ENCODE peak calls at places on chromosomes 11 and 22, in seven cellular contexts. One of them, this sample, is unnamed.

GRCh38 chr22:27303718-27304117 is 497.8 kb downstream of the MN1 start:
- DNase-seq in H1: no peak
- DNase-seq in K562: no peak
- DNase-seq in SK-N-SH: no peak
- DNase-seq in GM12878: no peak
- DNase-seq in GM12891: no peak
- DNase-seq in HepG2: no peak
- DNase-seq in this sample: no peak

GRCh38 chr11:68374531-68374930 is 62.1 kb downstream of the LRP5 start:
- DNase-seq in HepG2: no peak
- DNase-seq in SK-N-SH: no peak
- DNase-seq in K562: no peak
- DNase-seq in H1: no peak
- DNase-seq in GM12878: no peak
- DNase-seq in GM12891: no peak
- DNase-seq in this sample: no peak

GRCh38 chr11:66728760-66729385 is at the start of gene SPTBN2:
- DNase-seq in HepG2: no peak
- DNase-seq in GM12891: no peak
- DNase-seq in H1: no peak
- DNase-seq in GM12878: no peak
- DNase-seq in SK-N-SH: no peak
- DNase-seq in K562: peak
- DNase-seq in this sample: no peak

GRCh38 chr11:31810779-31811647 is at the start of gene PAX6:
- DNase-seq in H1: peak
- DNase-seq in SK-N-SH: peak
- DNase-seq in HepG2: peak
- DNase-seq in GM12891: no peak
- DNase-seq in GM12878: peak
- DNase-seq in K562: peak
- DNase-seq in this sample: no peak

GRCh38 chr11:6622261-6623171 is 3.3 kb upstream of the TPP1 start:
- DNase-seq in SK-N-SH: no peak
- DNase-seq in H1: no peak
- DNase-seq in GM12891: no peak
- DNase-seq in HepG2: no peak
- DNase-seq in K562: no peak
- DNase-seq in GM12878: no peak
- DNase-seq in this sample: no peak

GRCh38 chr11:44104472-44105294 is 9.2 kb downstream of the EXT2 start:
- DNase-seq in SK-N-SH: no peak
- DNase-seq in GM12878: no peak
- DNase-seq in GM12891: no peak
- DNase-seq in K562: no peak
- DNase-seq in H1: no peak
- DNase-seq in HepG2: no peak
- DNase-seq in this sample: no peak

GRCh38 chr11:88604255-88604654 is 266.7 kb upstream of the CTSC start:
- DNase-seq in GM12878: no peak
- DNase-seq in HepG2: no peak
- DNase-seq in SK-N-SH: no peak
- DNase-seq in K562: no peak
- DNase-seq in GM12891: no peak
- DNase-seq in H1: no peak
- DNase-seq in this sample: no peak

GRCh38 chr11:65325435-65325834 is 8.2 kb upstream of the DPF2 start:
- DNase-seq in H1: no peak
- DNase-seq in HepG2: no peak
- DNase-seq in SK-N-SH: no peak
- DNase-seq in GM12891: no peak
- DNase-seq in K562: no peak
- DNase-seq in GM12878: no peak
- DNase-seq in this sample: no peak

GRCh38 chr11:13080861-13081260 is 71.7 kb downstream of the RASSF10 start:
- DNase-seq in K562: no peak
- DNase-seq in H1: no peak
- DNase-seq in GM12878: no peak
- DNase-seq in GM12891: no peak
- DNase-seq in SK-N-SH: no peak
- DNase-seq in HepG2: no peak
- DNase-seq in this sample: no peak

GRCh38 chr22:35172452-35172851 is 84.8 kb upstream of the HMGXB4 start:
- DNase-seq in GM12878: no peak
- DNase-seq in HepG2: no peak
- DNase-seq in K562: no peak
- DNase-seq in GM12891: no peak
- DNase-seq in SK-N-SH: no peak
- DNase-seq in H1: no peak
- DNase-seq in this sample: no peak

GRCh38 chr11:44943696-44944095 is 7.0 kb downstream of the TP53I11 start:
- DNase-seq in GM12878: no peak
- DNase-seq in HepG2: no peak
- DNase-seq in GM12891: no peak
- DNase-seq in K562: no peak
- DNase-seq in SK-N-SH: no peak
- DNase-seq in H1: no peak
- DNase-seq in this sample: no peak

GRCh38 chr11:32391965-32392553 is 43.3 kb downstream of the WT1 start:
- DNase-seq in GM12878: no peak
- DNase-seq in HepG2: no peak
- DNase-seq in SK-N-SH: no peak
- DNase-seq in K562: no peak
- DNase-seq in H1: no peak
- DNase-seq in GM12891: no peak
- DNase-seq in this sample: no peak

GRCh38 chr11:7495997-7496545 is 10.8 kb downstream of the OLFML1 start:
- DNase-seq in GM12891: peak
- DNase-seq in H1: no peak
- DNase-seq in K562: no peak
- DNase-seq in HepG2: no peak
- DNase-seq in SK-N-SH: no peak
- DNase-seq in GM12878: peak
- DNase-seq in this sample: no peak

GRCh38 chr11:8352090-8352489 is 88.4 kb upstream of the LMO1 start:
- DNase-seq in GM12878: no peak
- DNase-seq in GM12891: no peak
- DNase-seq in K562: no peak
- DNase-seq in SK-N-SH: no peak
- DNase-seq in HepG2: no peak
- DNase-seq in H1: no peak
- DNase-seq in this sample: no peak

GRCh38 chr11:20058749-20059458 is 101.4 kb downstream of the DBX1 start:
- DNase-seq in K562: no peak
- DNase-seq in GM12878: no peak
- DNase-seq in HepG2: no peak
- DNase-seq in H1: no peak
- DNase-seq in GM12891: no peak
- DNase-seq in SK-N-SH: no peak
- DNase-seq in this sample: no peak

GRCh38 chr11:15236514-15236913 is 121.8 kb downstream of the INSC start:
- DNase-seq in HepG2: no peak
- DNase-seq in H1: peak
- DNase-seq in K562: no peak
- DNase-seq in GM12891: no peak
- DNase-seq in GM12878: no peak
- DNase-seq in SK-N-SH: no peak
- DNase-seq in this sample: no peak

GRCh38 chr11:69285091-69285490 is 8.9 kb upstream of the MYEOV start:
- DNase-seq in GM12891: no peak
- DNase-seq in H1: no peak
- DNase-seq in SK-N-SH: no peak
- DNase-seq in GM12878: no peak
- DNase-seq in HepG2: no peak
- DNase-seq in K562: no peak
- DNase-seq in this sample: no peak

DNA sequence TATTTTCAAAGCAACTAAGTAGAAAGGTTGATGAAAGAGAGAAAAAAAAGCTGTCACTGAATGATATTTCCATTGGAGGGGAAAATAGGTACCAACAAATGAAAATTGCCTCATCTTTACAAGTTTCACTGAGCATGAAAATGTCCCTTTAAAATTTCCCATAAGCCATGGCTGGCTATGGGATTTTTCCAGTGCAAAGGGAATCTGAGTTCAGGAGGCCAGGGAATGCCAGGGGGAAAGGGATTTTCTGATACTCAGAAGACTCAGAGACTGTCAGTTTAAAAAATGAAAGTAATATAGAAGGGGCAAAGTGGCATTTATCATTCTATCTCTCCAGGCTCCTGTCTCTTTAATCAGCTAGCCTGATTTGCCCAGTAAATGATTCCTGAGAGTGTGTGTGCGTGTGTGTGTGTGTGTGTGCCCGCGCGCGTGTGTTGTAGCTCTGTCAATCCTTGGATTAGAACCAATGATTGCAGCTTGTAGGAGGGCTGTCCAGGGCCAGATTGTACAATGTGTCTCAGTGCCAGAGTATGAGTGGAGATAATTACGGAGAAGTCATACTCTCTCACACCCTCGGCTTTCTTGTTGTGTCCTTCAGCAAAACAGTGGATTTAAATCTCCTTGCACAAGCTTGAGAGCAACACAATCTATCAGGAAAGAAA is at the start of gene NTM:
- DNase-seq in SK-N-SH: peak
- DNase-seq in HepG2: no peak
- DNase-seq in GM12878: no peak
- DNase-seq in GM12891: no peak
- DNase-seq in H1: no peak
- DNase-seq in K562: no peak
- DNase-seq in this sample: no peak
- TF ChIP-seq TAF1 in SK-N-SH: no peak
- TF ChIP-seq TAF1 in HepG2: no peak
- TF ChIP-seq TAF1 in GM12878: no peak
- TF ChIP-seq TAF1 in GM12891: no peak
- TF ChIP-seq TAF1 in H1: no peak
- TF ChIP-seq TAF1 in K562: no peak
- TF ChIP-seq TAF1 in this sample: no peak

GRCh38 chr11:47415091-47415854 is 6.9 kb downstream of the SLC39A13 start:
- DNase-seq in GM12891: no peak
- DNase-seq in K562: no peak
- DNase-seq in HepG2: no peak
- DNase-seq in GM12878: no peak
- DNase-seq in SK-N-SH: no peak
- DNase-seq in H1: no peak
- DNase-seq in this sample: no peak

GRCh38 chr11:47418454-47419259 is 7.6 kb downstream of the PSMC3 start:
- DNase-seq in K562: no peak
- DNase-seq in H1: no peak
- DNase-seq in GM12891: no peak
- DNase-seq in SK-N-SH: no peak
- DNase-seq in HepG2: no peak
- DNase-seq in GM12878: no peak
- DNase-seq in this sample: no peak

GRCh38 chr11:47415949-47416472 is 7.6 kb downstream of the SLC39A13 start:
- DNase-seq in K562: no peak
- DNase-seq in H1: no peak
- DNase-seq in HepG2: no peak
- DNase-seq in GM12891: no peak
- DNase-seq in GM12878: no peak
- DNase-seq in SK-N-SH: no peak
- DNase-seq in this sample: no peak

GRCh38 chr11:47414685-47415070 is 6.3 kb downstream of the SLC39A13 start:
- DNase-seq in K562: no peak
- DNase-seq in SK-N-SH: no peak
- DNase-seq in GM12891: no peak
- DNase-seq in H1: no peak
- DNase-seq in HepG2: no peak
- DNase-seq in GM12878: no peak
- DNase-seq in this sample: no peak

GRCh38 chr11:47417712-47418111 is 8.5 kb downstream of the PSMC3 start:
- DNase-seq in K562: no peak
- DNase-seq in GM12878: no peak
- DNase-seq in SK-N-SH: no peak
- DNase-seq in H1: no peak
- DNase-seq in GM12891: no peak
- DNase-seq in HepG2: no peak
- DNase-seq in this sample: no peak
- TF ChIP-seq POLR2AphosphoS5 in K562: no peak
- TF ChIP-seq POLR2AphosphoS5 in GM12878: peak
- TF ChIP-seq POLR2AphosphoS5 in SK-N-SH: no peak
- TF ChIP-seq POLR2AphosphoS5 in H1: peak
- TF ChIP-seq POLR2AphosphoS5 in GM12891: peak
- TF ChIP-seq POLR2AphosphoS5 in HepG2: no peak
- TF ChIP-seq POLR2AphosphoS5 in this sample: no peak

DNA sequence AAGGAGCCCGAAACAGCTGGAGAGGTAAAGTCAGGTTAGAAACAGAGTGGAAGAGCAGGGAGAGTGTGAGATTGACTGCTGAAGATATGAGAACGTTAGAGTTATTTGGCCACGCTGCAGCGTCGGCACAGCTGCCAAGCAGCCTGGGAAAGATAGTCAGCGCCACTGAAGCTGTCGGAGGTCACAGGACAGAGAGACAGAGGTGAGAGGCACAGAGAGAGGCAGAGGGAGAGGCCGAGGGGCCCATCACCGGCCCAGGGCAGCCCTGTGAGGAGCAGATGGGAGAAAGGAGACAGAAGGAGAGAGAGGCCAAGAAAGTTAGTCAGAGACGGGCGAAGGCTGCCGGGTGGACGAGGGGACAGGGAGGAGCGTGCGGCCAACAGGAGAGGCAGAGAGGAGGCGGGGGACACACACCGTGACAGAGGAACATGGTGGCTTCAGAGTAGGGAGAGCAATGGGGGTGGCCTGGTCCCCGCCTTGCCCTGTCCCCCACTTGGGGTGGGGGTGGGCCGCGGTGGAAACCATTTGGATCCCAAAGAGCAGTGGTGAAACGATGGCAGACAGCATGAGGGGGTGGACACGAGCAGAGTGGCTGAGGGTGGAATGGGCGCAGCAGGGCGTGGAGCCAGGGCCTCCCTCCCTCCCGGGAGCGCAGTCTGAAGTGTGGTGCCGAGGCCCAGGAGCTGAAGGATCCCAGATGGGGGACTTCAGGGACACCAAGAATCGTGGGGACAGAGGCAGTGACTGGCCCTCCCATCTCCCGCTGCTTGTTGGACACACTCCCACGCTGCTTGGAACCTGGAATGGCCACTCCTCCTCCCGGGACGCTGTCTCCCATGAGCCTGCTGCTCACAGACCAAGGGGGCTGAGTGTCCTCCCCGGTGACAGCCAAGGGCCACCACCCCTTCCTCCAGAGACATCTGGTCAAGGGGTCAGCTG is 26.6 kb downstream of the LRRC10B start:
- DNase-seq in GM12891: no peak
- DNase-seq in HepG2: no peak
- DNase-seq in SK-N-SH: no peak
- DNase-seq in GM12878: no peak
- DNase-seq in K562: no peak
- DNase-seq in H1: no peak
- DNase-seq in this sample: no peak
- TF ChIP-seq TAF1 in GM12891: no peak
- TF ChIP-seq TAF1 in HepG2: no peak
- TF ChIP-seq TAF1 in SK-N-SH: no peak
- TF ChIP-seq TAF1 in GM12878: no peak
- TF ChIP-seq TAF1 in K562: no peak
- TF ChIP-seq TAF1 in H1: no peak
- TF ChIP-seq TAF1 in this sample: no peak

DNA sequence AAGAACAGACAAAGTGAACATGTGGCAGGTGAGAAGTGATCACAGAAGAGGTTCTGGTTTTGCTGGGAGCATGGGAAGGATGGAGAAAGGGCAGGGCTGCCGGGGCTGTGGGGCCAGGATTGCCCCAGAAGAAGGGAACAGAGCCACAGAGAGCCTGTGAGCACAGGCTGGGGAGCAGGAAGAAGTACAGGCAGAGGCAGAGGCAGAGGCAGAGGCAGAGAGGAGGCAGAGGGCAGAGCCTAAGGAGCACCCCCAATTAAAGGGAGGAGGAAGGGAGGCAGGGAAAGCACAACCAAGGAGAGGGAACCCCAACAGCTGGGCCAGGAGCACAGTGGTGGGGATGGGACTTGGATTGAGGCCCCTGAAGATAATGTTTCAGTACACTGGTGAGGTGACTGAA is 51.5 kb downstream of the SGSM3 start:
- DNase-seq in GM12891: no peak
- DNase-seq in K562: no peak
- DNase-seq in HepG2: no peak
- DNase-seq in H1: no peak
- DNase-seq in SK-N-SH: no peak
- DNase-seq in GM12878: no peak
- DNase-seq in this sample: no peak
- TF ChIP-seq POLR2AphosphoS5 in GM12891: no peak
- TF ChIP-seq POLR2AphosphoS5 in K562: no peak
- TF ChIP-seq POLR2AphosphoS5 in HepG2: no peak
- TF ChIP-seq POLR2AphosphoS5 in H1: no peak
- TF ChIP-seq POLR2AphosphoS5 in SK-N-SH: no peak
- TF ChIP-seq POLR2AphosphoS5 in GM12878: no peak
- TF ChIP-seq POLR2AphosphoS5 in this sample: no peak